ENCODE peak calls at places on chromosomes 12 and 14, in four cellular contexts. One of them, this sample, is unnamed.

GRCh38 chr14:75126679-75127473 is at the start of gene NEK9:
- DNase-seq in stromal cell of bone marrow: peak
- DNase-seq in tibial nerve: peak
- DNase-seq in RCC 7860: peak
- DNase-seq in this sample: peak

GRCh38 chr12:104219908-104220404 is 4.4 kb downstream of the TXNRD1 start:
- DNase-seq in RCC 7860: peak
- DNase-seq in tibial nerve: no peak
- DNase-seq in stromal cell of bone marrow: peak
- DNase-seq in this sample: no peak

GRCh38 chr12:115763982-115764621 is 513.4 kb downstream of the MED13L start:
- DNase-seq in stromal cell of bone marrow: no peak
- DNase-seq in RCC 7860: no peak
- DNase-seq in tibial nerve: no peak
- DNase-seq in this sample: no peak

GRCh38 chr12:73514672-73515071 is 1023.0 kb upstream of the ATXN7L3B start:
- DNase-seq in RCC 7860: no peak
- DNase-seq in stromal cell of bone marrow: no peak
- DNase-seq in tibial nerve: no peak
- DNase-seq in this sample: no peak

GRCh38 chr12:62933220-62933870 is 1.6 kb downstream of the PPM1H start:
- DNase-seq in RCC 7860: no peak
- DNase-seq in tibial nerve: no peak
- DNase-seq in stromal cell of bone marrow: peak
- DNase-seq in this sample: no peak

GRCh38 chr12:66188584-66189475 is at the start of gene IRAK3:
- DNase-seq in stromal cell of bone marrow: no peak
- DNase-seq in tibial nerve: peak
- DNase-seq in RCC 7860: no peak
- DNase-seq in this sample: peak

GRCh38 chr14:92539419-92539818 is 25.8 kb downstream of the RIN3 start:
- DNase-seq in stromal cell of bone marrow: no peak
- DNase-seq in tibial nerve: no peak
- DNase-seq in RCC 7860: no peak
- DNase-seq in this sample: no peak

GRCh38 chr12:58032156-58032555 is 90.8 kb downstream of the ATP23 start:
- DNase-seq in stromal cell of bone marrow: no peak
- DNase-seq in tibial nerve: no peak
- DNase-seq in RCC 7860: no peak
- DNase-seq in this sample: no peak

GRCh38 chr12:118052324-118053070 is 8.5 kb downstream of the WSB2 start:
- DNase-seq in tibial nerve: peak
- DNase-seq in RCC 7860: peak
- DNase-seq in stromal cell of bone marrow: peak
- DNase-seq in this sample: peak

GRCh38 chr12:6052940-6053329 is 71.5 kb downstream of the VWF start:
- DNase-seq in RCC 7860: no peak
- DNase-seq in stromal cell of bone marrow: no peak
- DNase-seq in tibial nerve: no peak
- DNase-seq in this sample: no peak

GRCh38 chr14:89162586-89162985 is 254.4 kb downstream of the FOXN3 start:
- DNase-seq in tibial nerve: no peak
- DNase-seq in stromal cell of bone marrow: no peak
- DNase-seq in RCC 7860: no peak
- DNase-seq in this sample: no peak

GRCh38 chr12:38113991-38114390 is 202.6 kb upstream of the ALG10B start:
- DNase-seq in tibial nerve: no peak
- DNase-seq in stromal cell of bone marrow: no peak
- DNase-seq in RCC 7860: peak
- DNase-seq in this sample: no peak

GRCh38 chr14:42994001-42994736 is 1387.5 kb downstream of the LRFN5 start:
- DNase-seq in RCC 7860: peak
- DNase-seq in tibial nerve: no peak
- DNase-seq in stromal cell of bone marrow: peak
- DNase-seq in this sample: no peak

GRCh38 chr12:11786638-11787365 is 137.3 kb downstream of the ETV6 start:
- DNase-seq in stromal cell of bone marrow: no peak
- DNase-seq in tibial nerve: no peak
- DNase-seq in RCC 7860: no peak
- DNase-seq in this sample: no peak

GRCh38 chr12:91123236-91123635 is 11.9 kb upstream of the LUM start:
- DNase-seq in RCC 7860: no peak
- DNase-seq in stromal cell of bone marrow: no peak
- DNase-seq in tibial nerve: no peak
- DNase-seq in this sample: no peak

GRCh38 chr12:27866382-27867101 is 86.5 kb upstream of the MANSC4 start:
- DNase-seq in tibial nerve: no peak
- DNase-seq in RCC 7860: peak
- DNase-seq in stromal cell of bone marrow: no peak
- DNase-seq in this sample: no peak

GRCh38 chr14:76708771-76709170 is 52.5 kb upstream of the VASH1 start:
- DNase-seq in tibial nerve: no peak
- DNase-seq in stromal cell of bone marrow: no peak
- DNase-seq in RCC 7860: no peak
- DNase-seq in this sample: no peak

GRCh38 chr12:24975425-24975824 is 26.5 kb upstream of the BCAT1 start:
- DNase-seq in RCC 7860: no peak
- DNase-seq in stromal cell of bone marrow: no peak
- DNase-seq in tibial nerve: no peak
- DNase-seq in this sample: no peak

GRCh38 chr14:102873131-102873530 is 49.3 kb upstream of the AMN start:
- DNase-seq in tibial nerve: no peak
- DNase-seq in RCC 7860: no peak
- DNase-seq in stromal cell of bone marrow: no peak
- DNase-seq in this sample: no peak

GRCh38 chr12:88904705-88905104 is 324.4 kb upstream of the KITLG start:
- DNase-seq in tibial nerve: no peak
- DNase-seq in RCC 7860: no peak
- DNase-seq in stromal cell of bone marrow: no peak
- DNase-seq in this sample: no peak

GRCh38 chr12:101915856-101916255 is 38.5 kb downstream of the DRAM1 start:
- DNase-seq in RCC 7860: peak
- DNase-seq in tibial nerve: no peak
- DNase-seq in stromal cell of bone marrow: no peak
- DNase-seq in this sample: no peak

GRCh38 chr14:103188691-103189480 is 65.6 kb downstream of the TNFAIP2 start:
- DNase-seq in tibial nerve: no peak
- DNase-seq in RCC 7860: no peak
- DNase-seq in stromal cell of bone marrow: no peak
- DNase-seq in this sample: peak

GRCh38 chr12:124437121-124437520 is 130.3 kb downstream of the NCOR2 start:
- DNase-seq in tibial nerve: no peak
- DNase-seq in RCC 7860: no peak
- DNase-seq in stromal cell of bone marrow: no peak
- DNase-seq in this sample: no peak

This sample was measured in uterus.